ENCODE peak calls at places on chromosome 12, in six cellular contexts. One of them, this sample, is unnamed.
A peak's percentile ranks its signal among the peaks of the same experiment; 100 is the strongest.

GRCh38 chr12:93461503-93461902 is 5.8 kb upstream of the MRPL42 start:
- DNase-seq in cardiac fibroblast: peak; percentile 40
- DNase-seq in GM03348: no peak
- DNase-seq in GM13977: no peak
- DNase-seq in CD8-positive, alpha-beta T cell: no peak
- DNase-seq in fibroblast of lung: no peak
- DNase-seq in this sample: no peak

GRCh38 chr12:57735952-57736742 is 2.4 kb downstream of the AGAP2 start:
- DNase-seq in cardiac fibroblast: peak; percentile 30
- DNase-seq in GM03348: peak; percentile 65
- DNase-seq in GM13977: no peak
- DNase-seq in CD8-positive, alpha-beta T cell: no peak
- DNase-seq in fibroblast of lung: no peak
- DNase-seq in this sample: no peak

GRCh38 chr12:121637231-121637914 is 11.0 kb downstream of the ORAI1 start:
- DNase-seq in cardiac fibroblast: no peak
- DNase-seq in GM03348: no peak
- DNase-seq in GM13977: peak; percentile 73
- DNase-seq in CD8-positive, alpha-beta T cell: no peak
- DNase-seq in fibroblast of lung: no peak
- DNase-seq in this sample: peak; percentile 88

GRCh38 chr12:123041042-123041531 is 60.6 kb downstream of the ARL6IP4 start:
- DNase-seq in cardiac fibroblast: no peak
- DNase-seq in GM03348: no peak
- DNase-seq in GM13977: no peak
- DNase-seq in CD8-positive, alpha-beta T cell: no peak
- DNase-seq in fibroblast of lung: no peak
- DNase-seq in this sample: no peak

GRCh38 chr12:57195655-57196371 is 20.8 kb upstream of the NXPH4 start:
- DNase-seq in cardiac fibroblast: no peak
- DNase-seq in GM03348: no peak
- DNase-seq in GM13977: no peak
- DNase-seq in CD8-positive, alpha-beta T cell: no peak
- DNase-seq in fibroblast of lung: no peak
- DNase-seq in this sample: no peak

GRCh38 chr12:127928178-127928577 is 338.8 kb upstream of the TMEM132C start:
- DNase-seq in cardiac fibroblast: no peak
- DNase-seq in GM03348: no peak
- DNase-seq in GM13977: no peak
- DNase-seq in CD8-positive, alpha-beta T cell: no peak
- DNase-seq in fibroblast of lung: no peak
- DNase-seq in this sample: no peak

GRCh38 chr12:2958432-2959193 is 584 bp upstream of the TEAD4 start:
- DNase-seq in cardiac fibroblast: peak; percentile 67
- DNase-seq in GM03348: peak; percentile 97
- DNase-seq in GM13977: no peak
- DNase-seq in CD8-positive, alpha-beta T cell: no peak
- DNase-seq in fibroblast of lung: peak; percentile 53
- DNase-seq in this sample: no peak

GRCh38 chr12:27965966-27966365 is 6.6 kb downstream of the PTHLH start:
- DNase-seq in cardiac fibroblast: peak; percentile 54
- DNase-seq in GM03348: no peak
- DNase-seq in GM13977: no peak
- DNase-seq in CD8-positive, alpha-beta T cell: no peak
- DNase-seq in fibroblast of lung: peak; percentile 33
- DNase-seq in this sample: no peak

GRCh38 chr12:112924986-112925385 is 13.3 kb upstream of the OAS3 start:
- DNase-seq in cardiac fibroblast: no peak
- DNase-seq in GM03348: no peak
- DNase-seq in GM13977: no peak
- DNase-seq in CD8-positive, alpha-beta T cell: no peak
- DNase-seq in fibroblast of lung: no peak
- DNase-seq in this sample: no peak

GRCh38 chr12:89263153-89263552 is 89.1 kb downstream of the DUSP6 start:
- DNase-seq in cardiac fibroblast: no peak
- DNase-seq in GM03348: no peak
- DNase-seq in GM13977: no peak
- DNase-seq in CD8-positive, alpha-beta T cell: no peak
- DNase-seq in fibroblast of lung: no peak
- DNase-seq in this sample: no peak

GRCh38 chr12:124465473-124465872 is 101.9 kb downstream of the NCOR2 start:
- DNase-seq in cardiac fibroblast: no peak
- DNase-seq in GM03348: no peak
- DNase-seq in GM13977: no peak
- DNase-seq in CD8-positive, alpha-beta T cell: no peak
- DNase-seq in fibroblast of lung: no peak
- DNase-seq in this sample: no peak

GRCh38 chr12:52418576-52419110 is 12.5 kb upstream of the KRT82 start:
- DNase-seq in cardiac fibroblast: no peak
- DNase-seq in GM03348: no peak
- DNase-seq in GM13977: no peak
- DNase-seq in CD8-positive, alpha-beta T cell: no peak
- DNase-seq in fibroblast of lung: no peak
- DNase-seq in this sample: no peak

GRCh38 chr12:105477873-105478272 is 147.4 kb downstream of the C12orf75 start:
- DNase-seq in cardiac fibroblast: no peak
- DNase-seq in GM03348: no peak
- DNase-seq in GM13977: no peak
- DNase-seq in CD8-positive, alpha-beta T cell: no peak
- DNase-seq in fibroblast of lung: no peak
- DNase-seq in this sample: no peak

GRCh38 chr12:113086249-113087164 is 30.0 kb downstream of the DTX1 start:
- DNase-seq in cardiac fibroblast: no peak
- DNase-seq in GM03348: no peak
- DNase-seq in GM13977: no peak
- DNase-seq in CD8-positive, alpha-beta T cell: no peak
- DNase-seq in fibroblast of lung: no peak
- DNase-seq in this sample: peak; percentile 89

GRCh38 chr12:2057041-2057792 is 4.4 kb downstream of the CACNA1C start:
- DNase-seq in cardiac fibroblast: peak; percentile 62
- DNase-seq in GM03348: peak; percentile 64
- DNase-seq in GM13977: peak; percentile 51
- DNase-seq in CD8-positive, alpha-beta T cell: no peak
- DNase-seq in fibroblast of lung: peak; percentile 64
- DNase-seq in this sample: peak; percentile 65

GRCh38 chr12:47903927-47904646 is 707 bp downstream of the VDR start:
- DNase-seq in cardiac fibroblast: peak; percentile 83
- DNase-seq in GM03348: peak; percentile 87
- DNase-seq in GM13977: no peak
- DNase-seq in CD8-positive, alpha-beta T cell: no peak
- DNase-seq in fibroblast of lung: peak; percentile 77
- DNase-seq in this sample: peak; percentile 83

GRCh38 chr12:645563-646071 is 17.6 kb downstream of the NINJ2 start:
- DNase-seq in cardiac fibroblast: peak; percentile 72
- DNase-seq in GM03348: peak; percentile 53
- DNase-seq in GM13977: no peak
- DNase-seq in CD8-positive, alpha-beta T cell: no peak
- DNase-seq in fibroblast of lung: peak; percentile 63
- DNase-seq in this sample: no peak

GRCh38 chr12:67534671-67535070 is 113.9 kb upstream of the DYRK2 start:
- DNase-seq in cardiac fibroblast: peak; percentile 90
- DNase-seq in GM03348: peak; percentile 83
- DNase-seq in GM13977: no peak
- DNase-seq in CD8-positive, alpha-beta T cell: no peak
- DNase-seq in fibroblast of lung: peak; percentile 91
- DNase-seq in this sample: no peak

GRCh38 chr12:126355346-126355745 is 1290.1 kb downstream of the AACS start:
- DNase-seq in cardiac fibroblast: no peak
- DNase-seq in GM03348: no peak
- DNase-seq in GM13977: no peak
- DNase-seq in CD8-positive, alpha-beta T cell: no peak
- DNase-seq in fibroblast of lung: no peak
- DNase-seq in this sample: no peak

GRCh38 chr12:94686834-94687628 is 36.7 kb upstream of the TMCC3 start:
- DNase-seq in cardiac fibroblast: no peak
- DNase-seq in GM03348: no peak
- DNase-seq in GM13977: no peak
- DNase-seq in CD8-positive, alpha-beta T cell: no peak
- DNase-seq in fibroblast of lung: peak; percentile 14
- DNase-seq in this sample: no peak

GRCh38 chr12:63917864-63918742 is 73.6 kb downstream of the SRGAP1 start:
- DNase-seq in cardiac fibroblast: peak; percentile 100
- DNase-seq in GM03348: peak; percentile 78
- DNase-seq in GM13977: no peak
- DNase-seq in CD8-positive, alpha-beta T cell: no peak
- DNase-seq in fibroblast of lung: peak; percentile 99
- DNase-seq in this sample: peak; percentile 48

GRCh38 chr12:32120419-32120818 is 13.8 kb downstream of the BICD1 start:
- DNase-seq in cardiac fibroblast: no peak
- DNase-seq in GM03348: no peak
- DNase-seq in GM13977: peak; percentile 64
- DNase-seq in CD8-positive, alpha-beta T cell: no peak
- DNase-seq in fibroblast of lung: no peak
- DNase-seq in this sample: no peak

GRCh38 chr12:44000309-44000952 is 164.6 kb downstream of the TMEM117 start:
- DNase-seq in cardiac fibroblast: peak; percentile 64
- DNase-seq in GM03348: peak; percentile 71
- DNase-seq in GM13977: peak; percentile 22
- DNase-seq in CD8-positive, alpha-beta T cell: no peak
- DNase-seq in fibroblast of lung: peak; percentile 39
- DNase-seq in this sample: no peak

GRCh38 chr12:69008510-69008909 is 75.5 kb upstream of the CPM start:
- DNase-seq in cardiac fibroblast: peak; percentile 62
- DNase-seq in GM03348: no peak
- DNase-seq in GM13977: no peak
- DNase-seq in CD8-positive, alpha-beta T cell: no peak
- DNase-seq in fibroblast of lung: peak; percentile 36
- DNase-seq in this sample: no peak

GRCh38 chr12:53078425-53079225 is 565 bp downstream of the SPRYD3 start:
- DNase-seq in cardiac fibroblast: peak; percentile 51
- DNase-seq in GM03348: no peak
- DNase-seq in GM13977: no peak
- DNase-seq in CD8-positive, alpha-beta T cell: peak; percentile 26
- DNase-seq in fibroblast of lung: no peak
- DNase-seq in this sample: peak; percentile 38

GRCh38 chr12:109732321-109733305 is 19.0 kb downstream of the FAM222A start:
- DNase-seq in cardiac fibroblast: no peak
- DNase-seq in GM03348: no peak
- DNase-seq in GM13977: no peak
- DNase-seq in CD8-positive, alpha-beta T cell: no peak
- DNase-seq in fibroblast of lung: no peak
- DNase-seq in this sample: no peak

GRCh38 chr12:111841236-111841749 is 735 bp upstream of the MAPKAPK5 start:
- DNase-seq in cardiac fibroblast: no peak
- DNase-seq in GM03348: no peak
- DNase-seq in GM13977: no peak
- DNase-seq in CD8-positive, alpha-beta T cell: no peak
- DNase-seq in fibroblast of lung: peak; percentile 15
- DNase-seq in this sample: no peak

GRCh38 chr12:94416613-94417012 is 43.1 kb downstream of the CEP83 start:
- DNase-seq in cardiac fibroblast: no peak
- DNase-seq in GM03348: no peak
- DNase-seq in GM13977: no peak
- DNase-seq in CD8-positive, alpha-beta T cell: no peak
- DNase-seq in fibroblast of lung: no peak
- DNase-seq in this sample: no peak

GRCh38 chr12:104549820-104550480 is 93.2 kb downstream of the CHST11 start:
- DNase-seq in cardiac fibroblast: peak; percentile 54
- DNase-seq in GM03348: peak; percentile 16
- DNase-seq in GM13977: no peak
- DNase-seq in CD8-positive, alpha-beta T cell: no peak
- DNase-seq in fibroblast of lung: peak; percentile 9
- DNase-seq in this sample: no peak

GRCh38 chr12:51863921-51864700 is 15.6 kb upstream of the FIGNL2 start:
- DNase-seq in cardiac fibroblast: no peak
- DNase-seq in GM03348: peak; percentile 59
- DNase-seq in GM13977: no peak
- DNase-seq in CD8-positive, alpha-beta T cell: no peak
- DNase-seq in fibroblast of lung: no peak
- DNase-seq in this sample: no peak

GRCh38 chr12:65720739-65721138 is 103.5 kb upstream of the HMGA2 start:
- DNase-seq in cardiac fibroblast: no peak
- DNase-seq in GM03348: peak; percentile 51
- DNase-seq in GM13977: no peak
- DNase-seq in CD8-positive, alpha-beta T cell: no peak
- DNase-seq in fibroblast of lung: no peak
- DNase-seq in this sample: no peak

GRCh38 chr12:47905313-47905730 is 528 bp upstream of the VDR start:
- DNase-seq in cardiac fibroblast: no peak
- DNase-seq in GM03348: peak; percentile 40
- DNase-seq in GM13977: no peak
- DNase-seq in CD8-positive, alpha-beta T cell: no peak
- DNase-seq in fibroblast of lung: no peak
- DNase-seq in this sample: peak; percentile 91

GRCh38 chr12:80681786-80682185 is 25.6 kb upstream of the MYF6 start:
- DNase-seq in cardiac fibroblast: no peak
- DNase-seq in GM03348: no peak
- DNase-seq in GM13977: no peak
- DNase-seq in CD8-positive, alpha-beta T cell: no peak
- DNase-seq in fibroblast of lung: no peak
- DNase-seq in this sample: no peak

GRCh38 chr12:116194935-116195431 is 82.5 kb downstream of the MED13L start:
- DNase-seq in cardiac fibroblast: no peak
- DNase-seq in GM03348: no peak
- DNase-seq in GM13977: peak; percentile 51
- DNase-seq in CD8-positive, alpha-beta T cell: peak; percentile 7
- DNase-seq in fibroblast of lung: no peak
- DNase-seq in this sample: no peak

GRCh38 chr12:109291531-109292341 is 17.3 kb downstream of the FOXN4 start:
- DNase-seq in cardiac fibroblast: peak; percentile 5
- DNase-seq in GM03348: peak; percentile 63
- DNase-seq in GM13977: no peak
- DNase-seq in CD8-positive, alpha-beta T cell: no peak
- DNase-seq in fibroblast of lung: peak; percentile 17
- DNase-seq in this sample: peak; percentile 64

GRCh38 chr12:15322164-15323054 is at the start of gene PTPRO:
- DNase-seq in cardiac fibroblast: peak; percentile 14
- DNase-seq in GM03348: peak; percentile 27
- DNase-seq in GM13977: no peak
- DNase-seq in CD8-positive, alpha-beta T cell: no peak
- DNase-seq in fibroblast of lung: no peak
- DNase-seq in this sample: no peak

GRCh38 chr12:71782007-71782406 is 27.3 kb downstream of the RAB21 start:
- DNase-seq in cardiac fibroblast: no peak
- DNase-seq in GM03348: no peak
- DNase-seq in GM13977: peak; percentile 22
- DNase-seq in CD8-positive, alpha-beta T cell: no peak
- DNase-seq in fibroblast of lung: no peak
- DNase-seq in this sample: no peak

GRCh38 chr12:130281157-130281799 is 56.4 kb upstream of the PIWIL1 start:
- DNase-seq in cardiac fibroblast: no peak
- DNase-seq in GM03348: peak; percentile 79
- DNase-seq in GM13977: no peak
- DNase-seq in CD8-positive, alpha-beta T cell: no peak
- DNase-seq in fibroblast of lung: no peak
- DNase-seq in this sample: no peak